ENCODE peak calls at places on chromosome X, in seven cellular contexts. O, W, X, Z, L, Q and K are unnamed samples.

GRCh38 chrX:9352243-9352642 is 112.6 kb upstream of the TBL1X start:
- DNase-seq in O (no peak), W (no peak), X (no peak), Z (no peak), L (no peak), Q (no peak), K (no peak)

GRCh38 chrX:14026121-14026520 is 3.6 kb downstream of the GEMIN8 start:
- DNase-seq in O (no peak), W (no peak), X (no peak), Z (no peak), L (no peak), Q (no peak), K (no peak)

GRCh38 chrX:650801-651200 is 20.2 kb downstream of the SHOX start:
- DNase-seq in O (no peak), W (no peak), X (no peak), Z (no peak), L (no peak), Q (no peak), K (no peak)

GRCh38 chrX:13452283-13452682 is 117.1 kb upstream of the EGFL6 start:
- DNase-seq in O (no peak), W (no peak), X (no peak), Z (no peak), L (no peak), Q (peak; percentile 16), K (peak; percentile 57)

GRCh38 chrX:140766024-140766611 is 56.6 kb downstream of the LINC00632 start:
- DNase-seq in O (peak; percentile 51), W (peak; percentile 74), X (no peak), Z (peak; percentile 43), L (peak; percentile 58), Q (no peak), K (peak; percentile 34)

GRCh38 chrX:71622347-71623104 is 4.2 kb upstream of the CXCR3 start:
- DNase-seq in O (peak; percentile 76), W (peak; percentile 85), X (no peak), Z (peak; percentile 75), L (peak; percentile 77), Q (peak; percentile 77), K (peak; percentile 80)

GRCh38 chrX:39665830-39666518 is 431.8 kb downstream of the BCOR start:
- DNase-seq in O (no peak), W (no peak), X (no peak), Z (no peak), L (no peak), Q (no peak), K (no peak)

GRCh38 chrX:129905787-129906580 is at the start of gene UTP14A:
- DNase-seq in O (peak; percentile 94), W (peak; percentile 92), X (peak; percentile 32), Z (peak; percentile 87), L (peak; percentile 89), Q (peak; percentile 86), K (peak; percentile 87)

GRCh38 chrX:100819534-100819836 is 706 bp upstream of the CSTF2 start:
- DNase-seq in O (peak; percentile 12), W (no peak), X (no peak), Z (peak; percentile 23), L (no peak), Q (peak; percentile 12), K (no peak)

GRCh38 chrX:125952973-125953372 is 213.1 kb downstream of the DCAF12L2 start:
- DNase-seq in O (no peak), W (no peak), X (no peak), Z (no peak), L (no peak), Q (no peak), K (no peak)

GRCh38 chrX:96405842-96406241 is 278.8 kb upstream of the DIAPH2 start:
- DNase-seq in O (no peak), W (no peak), X (no peak), Z (peak; percentile 58), L (no peak), Q (no peak), K (no peak)

GRCh38 chrX:36534900-36535299 is 473.3 kb upstream of the FAM47C start:
- DNase-seq in O (no peak), W (no peak), X (no peak), Z (peak; percentile 43), L (no peak), Q (no peak), K (no peak)

GRCh38 chrX:111445485-111445884 is 33.5 kb upstream of the DCX start:
- DNase-seq in O (no peak), W (no peak), X (no peak), Z (no peak), L (no peak), Q (no peak), K (no peak)

GRCh38 chrX:48815266-48815665 is 11.0 kb upstream of the ERAS start:
- DNase-seq in O (no peak), W (no peak), X (no peak), Z (no peak), L (no peak), Q (no peak), K (no peak)

GRCh38 chrX:20350598-20350997 is 83.9 kb upstream of the RPS6KA3 start:
- DNase-seq in O (no peak), W (no peak), X (no peak), Z (no peak), L (no peak), Q (no peak), K (no peak)

GRCh38 chrX:54994668-54995452 is 872 bp upstream of the PFKFB1 start:
- DNase-seq in O (no peak), W (no peak), X (no peak), Z (no peak), L (no peak), Q (no peak), K (no peak)

GRCh38 chrX:153102436-153102835 is 30.2 kb downstream of the PNMA6A start:
- DNase-seq in O (no peak), W (peak; percentile 2), X (no peak), Z (no peak), L (no peak), Q (no peak), K (no peak)

GRCh38 chrX:17860811-17861495 is at the start of gene RAI2:
- DNase-seq in O (peak; percentile 50), W (no peak), X (no peak), Z (peak; percentile 46), L (peak; percentile 45), Q (peak; percentile 35), K (peak; percentile 71)

GRCh38 chrX:76555816-76556215 is 128.3 kb downstream of the MAGEE1 start:
- DNase-seq in O (peak; percentile 71), W (no peak), X (no peak), Z (peak; percentile 51), L (no peak), Q (no peak), K (no peak)

GRCh38 chrX:95754411-95754810 is 930.2 kb upstream of the DIAPH2 start:
- DNase-seq in O (no peak), W (no peak), X (no peak), Z (no peak), L (no peak), Q (no peak), K (no peak)

GRCh38 chrX:21131786-21132185 is 242.4 kb upstream of the CNKSR2 start:
- DNase-seq in O (no peak), W (no peak), X (no peak), Z (no peak), L (no peak), Q (no peak), K (no peak)

GRCh38 chrX:128634754-128635153 is 582.6 kb upstream of the ACTRT1 start:
- DNase-seq in O (no peak), W (no peak), X (no peak), Z (no peak), L (no peak), Q (no peak), K (no peak)

GRCh38 chrX:47199286-47199685 is 5.7 kb downstream of the UBA1 start:
- DNase-seq in O (no peak), W (no peak), X (no peak), Z (no peak), L (no peak), Q (no peak), K (no peak)

GRCh38 chrX:110477593-110478228 is 119.1 kb downstream of the RTL9 start:
- DNase-seq in O (no peak), W (no peak), X (no peak), Z (no peak), L (no peak), Q (no peak), K (no peak)

GRCh38 chrX:71282514-71283408 is 674 bp upstream of the NONO start:
- DNase-seq in O (peak; percentile 15), W (no peak), X (no peak), Z (no peak), L (no peak), Q (no peak), K (no peak)

GRCh38 chrX:39336709-39337294 is 535.5 kb downstream of the MID1IP1 start:
- DNase-seq in O (peak; percentile 33), W (peak; percentile 63), X (no peak), Z (no peak), L (no peak), Q (no peak), K (peak; percentile 41)

GRCh38 chrX:96386981-96387380 is 297.7 kb upstream of the DIAPH2 start:
- DNase-seq in O (no peak), W (no peak), X (no peak), Z (no peak), L (no peak), Q (no peak), K (no peak)

DNA sequence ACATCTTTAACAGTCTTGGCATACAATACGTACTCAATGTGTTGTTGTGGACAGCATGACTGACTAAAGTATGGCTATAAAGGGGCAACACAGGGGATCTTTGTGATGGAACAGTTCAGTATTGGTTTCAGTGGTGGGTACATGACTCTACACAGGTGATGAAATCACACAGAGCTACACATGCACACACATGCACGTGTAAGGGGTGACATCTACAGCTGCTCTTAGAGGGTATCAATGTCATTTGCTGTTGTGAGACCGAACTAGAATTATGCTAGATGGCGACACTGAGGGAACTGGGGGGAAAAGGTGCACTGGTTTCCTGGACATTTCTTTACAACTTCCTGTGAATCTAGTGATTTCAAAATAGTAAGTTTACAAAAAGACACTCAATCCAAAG is 22.1 kb downstream of the GAB3 start:
- DNase-seq in O (no peak), W (no peak), X (no peak), Z (no peak), L (no peak), Q (no peak), K (no peak)
- H3K27me3 ChIP-seq in O (no peaks in the 10 kb centered on the region), W (no peaks in the 10 kb centered on the region), X (no peaks in the 10 kb centered on the region), Z (no peaks in the 10 kb centered on the region), L (no peaks in the 10 kb centered on the region), Q (no peaks in the 10 kb centered on the region), K (no peaks in the 10 kb centered on the region)

GRCh38 chrX:150712619-150713018 is 19.4 kb downstream of the MTMR1 start:
- DNase-seq in O (no peak), W (no peak), X (no peak), Z (no peak), L (no peak), Q (no peak), K (no peak)
- TF ChIP-seq CTCF in O (no peak), W (no peak), X (no peak), Z (no peak), L (no peak), Q (no peak), K (no peak)

DNA sequence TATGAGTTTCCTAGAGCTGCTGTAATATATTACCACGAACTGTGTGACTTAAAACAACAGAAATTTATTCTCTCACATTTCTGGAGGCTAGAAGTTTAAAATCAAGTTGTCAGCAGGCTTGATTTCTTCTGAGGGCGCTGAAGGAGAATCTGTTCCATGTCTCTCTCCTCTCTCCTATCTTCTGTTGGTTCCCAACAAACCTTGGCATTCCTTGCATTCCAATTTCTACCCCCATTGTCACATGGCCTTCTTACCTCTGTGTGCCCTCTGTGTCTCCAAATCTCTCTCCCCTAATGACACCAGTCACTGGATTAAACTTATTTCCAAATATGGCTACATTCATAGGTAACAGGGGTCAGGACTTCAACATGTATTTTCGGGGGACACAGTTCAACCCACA is 672.7 kb downstream of the RPA4 start:
- DNase-seq in O (no peak), W (no peak), X (no peak), Z (no peak), L (no peak), Q (no peak), K (no peak)
- H3K27me3 ChIP-seq in O (no peaks in the 10 kb centered on the region), W (no peaks in the 10 kb centered on the region), X (no peaks in the 10 kb centered on the region), Z (no peaks in the 10 kb centered on the region), L (peaks cover 8% of the 10 kb centered on the region), Q (no peaks in the 10 kb centered on the region), K (no peaks in the 10 kb centered on the region)

GRCh38 chrX:138298268-138298667 is 413.2 kb downstream of the FGF13 start:
- DNase-seq in O (no peak), W (no peak), X (no peak), Z (no peak), L (no peak), Q (no peak), K (no peak)
- TF ChIP-seq CTCF in O (no peak), W (peak; percentile 11), X (no peak), Z (no peak), L (no peak), Q (no peak), K (no peak)